ENCODE peak calls at places on chromosome 6, in eight cellular contexts. One of them, this sample, is unnamed.

GRCh38 chr6:109316909-109317308 is 65.4 kb downstream of the CD164 start:
- DNase-seq in CD8-positive, alpha-beta T cell: no peak
- DNase-seq in GM06990: no peak
- DNase-seq in IMR-90: no peak
- DNase-seq in endothelial cell: no peak
- DNase-seq in A549: no peak
- DNase-seq in astrocyte of the cerebellum: no peak
- DNase-seq in fibroblast of villous mesenchyme: no peak
- DNase-seq in this sample: no peak

GRCh38 chr6:132404736-132405135 is 3.5 kb upstream of the MOXD1 start:
- DNase-seq in IMR-90: peak
- DNase-seq in astrocyte of the cerebellum: no peak
- DNase-seq in CD8-positive, alpha-beta T cell: no peak
- DNase-seq in GM06990: no peak
- DNase-seq in fibroblast of villous mesenchyme: no peak
- DNase-seq in endothelial cell: no peak
- DNase-seq in A549: no peak
- DNase-seq in this sample: no peak

GRCh38 chr6:148747145-148747492 is 289 bp downstream of the UST start:
- DNase-seq in IMR-90: peak
- DNase-seq in A549: peak
- DNase-seq in GM06990: no peak
- DNase-seq in fibroblast of villous mesenchyme: peak
- DNase-seq in CD8-positive, alpha-beta T cell: peak
- DNase-seq in endothelial cell: peak
- DNase-seq in astrocyte of the cerebellum: no peak
- DNase-seq in this sample: peak

GRCh38 chr6:74946961-74947360 is 258.9 kb downstream of the COL12A1 start:
- DNase-seq in A549: no peak
- DNase-seq in endothelial cell: no peak
- DNase-seq in GM06990: no peak
- DNase-seq in astrocyte of the cerebellum: peak
- DNase-seq in CD8-positive, alpha-beta T cell: no peak
- DNase-seq in fibroblast of villous mesenchyme: peak
- DNase-seq in IMR-90: peak
- DNase-seq in this sample: peak

GRCh38 chr6:168171673-168172352 is 92.8 kb upstream of the FRMD1 start:
- DNase-seq in IMR-90: no peak
- DNase-seq in fibroblast of villous mesenchyme: no peak
- DNase-seq in A549: no peak
- DNase-seq in endothelial cell: no peak
- DNase-seq in CD8-positive, alpha-beta T cell: no peak
- DNase-seq in GM06990: no peak
- DNase-seq in astrocyte of the cerebellum: no peak
- DNase-seq in this sample: no peak

GRCh38 chr6:165704001-165704748 is 41.1 kb upstream of the PDE10A start:
- DNase-seq in IMR-90: peak
- DNase-seq in fibroblast of villous mesenchyme: no peak
- DNase-seq in CD8-positive, alpha-beta T cell: no peak
- DNase-seq in A549: no peak
- DNase-seq in astrocyte of the cerebellum: peak
- DNase-seq in GM06990: no peak
- DNase-seq in endothelial cell: no peak
- DNase-seq in this sample: peak

GRCh38 chr6:148521586-148521985 is 178.9 kb downstream of the SASH1 start:
- DNase-seq in IMR-90: peak
- DNase-seq in CD8-positive, alpha-beta T cell: no peak
- DNase-seq in GM06990: no peak
- DNase-seq in A549: no peak
- DNase-seq in astrocyte of the cerebellum: no peak
- DNase-seq in fibroblast of villous mesenchyme: peak
- DNase-seq in endothelial cell: no peak
- DNase-seq in this sample: peak

GRCh38 chr6:167276772-167277533 is 14.2 kb upstream of the UNC93A start:
- DNase-seq in GM06990: no peak
- DNase-seq in astrocyte of the cerebellum: no peak
- DNase-seq in A549: no peak
- DNase-seq in IMR-90: no peak
- DNase-seq in CD8-positive, alpha-beta T cell: no peak
- DNase-seq in fibroblast of villous mesenchyme: no peak
- DNase-seq in endothelial cell: no peak
- DNase-seq in this sample: no peak

GRCh38 chr6:20791074-20791473 is 256.8 kb downstream of the CDKAL1 start:
- DNase-seq in fibroblast of villous mesenchyme: no peak
- DNase-seq in IMR-90: no peak
- DNase-seq in GM06990: peak
- DNase-seq in CD8-positive, alpha-beta T cell: no peak
- DNase-seq in astrocyte of the cerebellum: no peak
- DNase-seq in A549: no peak
- DNase-seq in endothelial cell: no peak
- DNase-seq in this sample: no peak

GRCh38 chr6:20791932-20792331 is 257.7 kb downstream of the CDKAL1 start:
- DNase-seq in fibroblast of villous mesenchyme: peak
- DNase-seq in CD8-positive, alpha-beta T cell: no peak
- DNase-seq in astrocyte of the cerebellum: no peak
- DNase-seq in A549: no peak
- DNase-seq in GM06990: no peak
- DNase-seq in endothelial cell: no peak
- DNase-seq in IMR-90: no peak
- DNase-seq in this sample: no peak

GRCh38 chr6:20790032-20790791 is 256.0 kb downstream of the CDKAL1 start:
- DNase-seq in IMR-90: no peak
- DNase-seq in CD8-positive, alpha-beta T cell: no peak
- DNase-seq in astrocyte of the cerebellum: no peak
- DNase-seq in GM06990: no peak
- DNase-seq in fibroblast of villous mesenchyme: no peak
- DNase-seq in A549: no peak
- DNase-seq in endothelial cell: no peak
- DNase-seq in this sample: no peak

GRCh38 chr6:20793174-20793573 is 258.9 kb downstream of the CDKAL1 start:
- DNase-seq in astrocyte of the cerebellum: no peak
- DNase-seq in CD8-positive, alpha-beta T cell: no peak
- DNase-seq in endothelial cell: no peak
- DNase-seq in IMR-90: no peak
- DNase-seq in A549: no peak
- DNase-seq in GM06990: no peak
- DNase-seq in fibroblast of villous mesenchyme: no peak
- DNase-seq in this sample: no peak

DNA sequence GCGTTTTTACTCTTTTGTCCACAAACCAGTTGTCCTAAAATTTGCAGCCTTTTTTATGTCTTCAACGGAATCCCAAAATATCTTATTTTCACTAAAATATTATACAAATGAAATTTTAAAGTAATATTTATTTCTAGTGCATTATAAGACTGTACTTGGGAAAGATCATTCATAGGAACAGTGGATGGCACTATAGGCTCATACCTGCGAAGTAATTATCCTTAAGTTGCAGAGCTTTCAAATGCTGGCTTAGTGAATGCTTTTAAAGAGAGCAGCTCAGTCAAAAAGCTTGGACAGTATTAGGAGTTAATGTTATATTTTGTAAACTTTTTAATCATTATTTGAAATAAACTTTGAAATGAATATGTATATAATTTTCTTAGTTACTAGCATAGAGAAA is 254.9 kb downstream of the CDKAL1 start:
- DNase-seq in CD8-positive, alpha-beta T cell: no peak
- DNase-seq in fibroblast of villous mesenchyme: peak
- DNase-seq in A549: no peak
- DNase-seq in astrocyte of the cerebellum: peak
- DNase-seq in endothelial cell: no peak
- DNase-seq in IMR-90: peak
- DNase-seq in GM06990: no peak
- DNase-seq in this sample: peak
- TF ChIP-seq CTCF in CD8-positive, alpha-beta T cell: no peak
- TF ChIP-seq CTCF in fibroblast of villous mesenchyme: peak
- TF ChIP-seq CTCF in A549: peak
- TF ChIP-seq CTCF in astrocyte of the cerebellum: peak
- TF ChIP-seq CTCF in endothelial cell: no peak
- TF ChIP-seq CTCF in IMR-90: peak
- TF ChIP-seq CTCF in GM06990: no peak
- TF ChIP-seq CTCF in this sample: peak

DNA sequence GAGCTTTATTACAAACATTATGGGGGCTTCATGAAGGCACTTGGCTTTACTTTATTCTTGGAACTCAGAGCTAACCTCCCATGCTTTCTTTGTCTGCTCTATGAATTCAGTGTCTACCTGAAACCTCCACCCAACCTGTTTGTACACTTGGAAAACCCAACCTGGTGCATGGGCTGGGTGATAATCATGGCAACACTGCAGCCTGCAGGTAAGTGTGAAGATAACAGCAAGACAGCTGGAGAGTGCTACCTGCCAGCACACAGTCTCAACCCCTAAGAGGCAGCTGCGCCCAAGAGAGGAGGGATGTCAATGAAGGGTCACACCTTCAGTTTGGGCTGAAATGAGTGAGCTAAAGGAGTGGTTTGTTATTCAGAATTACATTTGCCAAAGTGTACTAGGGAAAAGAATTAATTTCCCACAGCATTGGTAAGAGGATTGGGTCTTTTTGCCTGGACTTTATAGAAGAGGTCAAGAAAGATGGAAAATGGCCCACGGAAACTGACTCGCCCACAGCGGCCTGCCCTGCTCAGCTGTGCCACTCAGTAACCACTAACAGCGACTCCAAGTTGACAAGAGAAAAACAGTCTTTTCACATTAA is 24.4 kb downstream of the FOXQ1 start:
- DNase-seq in GM06990: no peak
- DNase-seq in fibroblast of villous mesenchyme: no peak
- DNase-seq in A549: no peak
- DNase-seq in CD8-positive, alpha-beta T cell: no peak
- DNase-seq in astrocyte of the cerebellum: no peak
- DNase-seq in endothelial cell: peak
- DNase-seq in IMR-90: no peak
- DNase-seq in this sample: no peak
- TF ChIP-seq CTCF in GM06990: peak
- TF ChIP-seq CTCF in fibroblast of villous mesenchyme: peak
- TF ChIP-seq CTCF in A549: peak
- TF ChIP-seq CTCF in CD8-positive, alpha-beta T cell: no peak
- TF ChIP-seq CTCF in astrocyte of the cerebellum: peak
- TF ChIP-seq CTCF in endothelial cell: peak
- TF ChIP-seq CTCF in IMR-90: peak
- TF ChIP-seq CTCF in this sample: no peak

GRCh38 chr6:2763876-2764540 is 1.2 kb upstream of the WRNIP1 start:
- DNase-seq in A549: no peak
- DNase-seq in GM06990: no peak
- DNase-seq in IMR-90: no peak
- DNase-seq in astrocyte of the cerebellum: no peak
- DNase-seq in endothelial cell: no peak
- DNase-seq in CD8-positive, alpha-beta T cell: no peak
- DNase-seq in fibroblast of villous mesenchyme: no peak
- DNase-seq in this sample: no peak

GRCh38 chr6:2766767-2767314 is 1.6 kb downstream of the WRNIP1 start:
- DNase-seq in CD8-positive, alpha-beta T cell: no peak
- DNase-seq in A549: no peak
- DNase-seq in IMR-90: peak
- DNase-seq in fibroblast of villous mesenchyme: peak
- DNase-seq in GM06990: no peak
- DNase-seq in endothelial cell: no peak
- DNase-seq in astrocyte of the cerebellum: no peak
- DNase-seq in this sample: peak

GRCh38 chr6:2764610-2765165 is 505 bp upstream of the WRNIP1 start:
- DNase-seq in astrocyte of the cerebellum: no peak
- DNase-seq in A549: peak
- DNase-seq in fibroblast of villous mesenchyme: peak
- DNase-seq in GM06990: no peak
- DNase-seq in IMR-90: peak
- DNase-seq in endothelial cell: peak
- DNase-seq in CD8-positive, alpha-beta T cell: peak
- DNase-seq in this sample: peak

GRCh38 chr6:2765896-2766766 is 938 bp downstream of the WRNIP1 start:
- DNase-seq in endothelial cell: peak
- DNase-seq in CD8-positive, alpha-beta T cell: peak
- DNase-seq in astrocyte of the cerebellum: no peak
- DNase-seq in IMR-90: peak
- DNase-seq in GM06990: peak
- DNase-seq in fibroblast of villous mesenchyme: peak
- DNase-seq in A549: peak
- DNase-seq in this sample: peak

DNA sequence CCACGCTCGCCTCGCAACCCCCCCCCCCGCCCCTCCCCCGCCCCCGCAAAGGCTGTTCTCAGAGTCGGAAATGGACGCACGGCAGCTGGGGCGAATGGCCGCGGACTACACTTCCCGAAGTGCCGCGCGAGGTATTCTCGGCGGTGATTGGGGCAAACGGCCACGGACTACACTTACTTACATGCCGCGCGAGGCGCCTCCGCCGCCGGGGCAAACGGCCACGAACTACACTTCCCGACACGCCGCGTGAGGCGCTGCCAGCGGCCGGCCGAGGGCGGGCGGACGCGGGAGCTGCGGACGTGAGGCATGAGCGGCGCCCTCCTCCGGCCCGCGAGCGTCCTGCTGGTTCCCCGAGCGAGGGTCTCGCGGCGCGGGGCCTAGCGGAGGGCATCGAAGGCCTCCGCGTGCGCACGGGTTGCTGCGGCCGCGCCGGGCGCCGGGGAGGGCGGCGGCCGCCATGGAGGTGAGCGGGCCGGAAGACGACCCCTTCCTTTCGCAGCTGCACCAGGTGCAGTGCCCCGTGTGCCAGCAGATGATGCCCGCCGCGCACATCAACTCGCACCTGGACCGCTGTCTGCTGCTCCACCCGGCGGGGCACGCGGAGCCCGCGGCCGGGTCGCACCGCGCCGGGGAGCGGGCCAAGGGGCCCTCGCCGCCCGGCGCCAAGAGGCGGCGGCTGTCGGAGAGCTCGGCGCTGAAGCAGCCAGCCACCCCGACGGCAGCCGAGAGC is at the start of gene WRNIP1:
- DNase-seq in endothelial cell: peak
- DNase-seq in GM06990: peak
- DNase-seq in fibroblast of villous mesenchyme: peak
- DNase-seq in A549: peak
- DNase-seq in astrocyte of the cerebellum: peak
- DNase-seq in CD8-positive, alpha-beta T cell: peak
- DNase-seq in IMR-90: peak
- DNase-seq in this sample: peak
- TF ChIP-seq CTCF in endothelial cell: peak
- TF ChIP-seq CTCF in GM06990: peak
- TF ChIP-seq CTCF in fibroblast of villous mesenchyme: peak
- TF ChIP-seq CTCF in A549: peak
- TF ChIP-seq CTCF in astrocyte of the cerebellum: peak
- TF ChIP-seq CTCF in CD8-positive, alpha-beta T cell: peak
- TF ChIP-seq CTCF in IMR-90: peak
- TF ChIP-seq CTCF in this sample: no peak

GRCh38 chr6:160146454-160147145 is 25.0 kb downstream of the SLC22A1 start:
- DNase-seq in fibroblast of villous mesenchyme: no peak
- DNase-seq in IMR-90: no peak
- DNase-seq in A549: no peak
- DNase-seq in endothelial cell: no peak
- DNase-seq in GM06990: no peak
- DNase-seq in CD8-positive, alpha-beta T cell: no peak
- DNase-seq in astrocyte of the cerebellum: no peak
- DNase-seq in this sample: no peak

GRCh38 chr6:160141001-160141726 is 19.5 kb downstream of the SLC22A1 start:
- DNase-seq in IMR-90: peak
- DNase-seq in astrocyte of the cerebellum: peak
- DNase-seq in A549: no peak
- DNase-seq in GM06990: no peak
- DNase-seq in endothelial cell: no peak
- DNase-seq in fibroblast of villous mesenchyme: peak
- DNase-seq in CD8-positive, alpha-beta T cell: no peak
- DNase-seq in this sample: peak

GRCh38 chr6:160142115-160142715 is 20.6 kb downstream of the SLC22A1 start:
- DNase-seq in A549: no peak
- DNase-seq in IMR-90: no peak
- DNase-seq in endothelial cell: no peak
- DNase-seq in GM06990: no peak
- DNase-seq in CD8-positive, alpha-beta T cell: no peak
- DNase-seq in astrocyte of the cerebellum: no peak
- DNase-seq in fibroblast of villous mesenchyme: no peak
- DNase-seq in this sample: no peak

DNA sequence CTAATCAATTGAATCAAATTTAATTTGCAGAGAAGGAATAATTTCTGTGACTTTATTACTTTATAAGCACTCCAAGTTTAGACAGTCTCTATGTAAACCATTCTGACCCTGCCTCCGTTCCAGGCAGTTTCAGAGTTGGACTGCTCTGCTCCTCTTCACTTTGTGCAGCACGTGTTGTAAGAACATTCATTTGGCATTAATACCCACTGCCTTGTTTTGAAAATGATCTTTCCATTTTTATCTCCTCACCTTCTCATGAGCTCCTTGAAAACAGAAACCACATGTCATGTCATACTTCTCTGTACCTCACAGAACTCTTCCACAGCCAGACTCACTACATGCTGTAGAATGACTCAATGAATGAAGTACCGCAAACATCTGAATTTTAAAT is 25.5 kb downstream of the SLC22A1 start:
- DNase-seq in IMR-90: no peak
- DNase-seq in GM06990: no peak
- DNase-seq in A549: no peak
- DNase-seq in CD8-positive, alpha-beta T cell: no peak
- DNase-seq in astrocyte of the cerebellum: no peak
- DNase-seq in fibroblast of villous mesenchyme: no peak
- DNase-seq in endothelial cell: no peak
- DNase-seq in this sample: no peak
- TF ChIP-seq CTCF in IMR-90: no peak
- TF ChIP-seq CTCF in GM06990: no peak
- TF ChIP-seq CTCF in A549: no peak
- TF ChIP-seq CTCF in CD8-positive, alpha-beta T cell: no peak
- TF ChIP-seq CTCF in astrocyte of the cerebellum: no peak
- TF ChIP-seq CTCF in fibroblast of villous mesenchyme: no peak
- TF ChIP-seq CTCF in endothelial cell: no peak
- TF ChIP-seq CTCF in this sample: no peak